ENCODE peak calls at places on chromosomes 13 and 19, in five cellular contexts. One of them, this sample, is unnamed.
A peak's percentile ranks its signal among the peaks of the same experiment; 100 is the strongest.

GRCh38 chr19:58406818-58407657 is 1.4 kb upstream of the ZNF584 start:
- DNase-seq in AG04449: no peak
- DNase-seq in AG09309: no peak
- DNase-seq in epithelial cell of esophagus: no peak
- DNase-seq in cardiac fibroblast: no peak
- DNase-seq in this sample: no peak

GRCh38 chr13:49256841-49257240 is 9.1 kb downstream of the CDADC1 start:
- DNase-seq in AG04449: peak; percentile 21
- DNase-seq in AG09309: no peak
- DNase-seq in epithelial cell of esophagus: no peak
- DNase-seq in cardiac fibroblast: peak; percentile 43
- DNase-seq in this sample: no peak

GRCh38 chr19:778910-779653 is 18.2 kb upstream of the PTBP1 start:
- DNase-seq in AG04449: peak; percentile 74
- DNase-seq in AG09309: peak; percentile 87
- DNase-seq in epithelial cell of esophagus: peak; percentile 99
- DNase-seq in cardiac fibroblast: peak; percentile 97
- DNase-seq in this sample: peak; percentile 95

GRCh38 chr13:48431431-48431830 is 18.5 kb upstream of the LPAR6 start:
- DNase-seq in AG04449: no peak
- DNase-seq in AG09309: no peak
- DNase-seq in epithelial cell of esophagus: no peak
- DNase-seq in cardiac fibroblast: no peak
- DNase-seq in this sample: peak; percentile 28

GRCh38 chr19:58182577-58182988 is 278 bp upstream of the ZNF274 start:
- DNase-seq in AG04449: no peak
- DNase-seq in AG09309: peak; percentile 59
- DNase-seq in epithelial cell of esophagus: no peak
- DNase-seq in cardiac fibroblast: no peak
- DNase-seq in this sample: no peak

GRCh38 chr13:83503424-83503823 is 378.9 kb downstream of the SLITRK1 start:
- DNase-seq in AG04449: peak; percentile 14
- DNase-seq in AG09309: no peak
- DNase-seq in epithelial cell of esophagus: peak; percentile 16
- DNase-seq in cardiac fibroblast: peak; percentile 12
- DNase-seq in this sample: peak; percentile 54

GRCh38 chr13:80618777-80619176 is 277.9 kb upstream of the SPRY2 start:
- DNase-seq in AG04449: no peak
- DNase-seq in AG09309: no peak
- DNase-seq in epithelial cell of esophagus: peak; percentile 8
- DNase-seq in cardiac fibroblast: peak; percentile 19
- DNase-seq in this sample: peak; percentile 7

GRCh38 chr13:102839462-102839861 is 6.4 kb upstream of the ERCC5 start:
- DNase-seq in AG04449: no peak
- DNase-seq in AG09309: peak; percentile 25
- DNase-seq in epithelial cell of esophagus: no peak
- DNase-seq in cardiac fibroblast: peak; percentile 75
- DNase-seq in this sample: no peak

GRCh38 chr19:49857834-49858590 is 7.1 kb downstream of the PTOV1 start:
- DNase-seq in AG04449: no peak
- DNase-seq in AG09309: no peak
- DNase-seq in epithelial cell of esophagus: no peak
- DNase-seq in cardiac fibroblast: no peak
- DNase-seq in this sample: no peak

GRCh38 chr13:34044660-34045080 is 226.7 kb downstream of the RFC3 start:
- DNase-seq in AG04449: peak; percentile 78
- DNase-seq in AG09309: peak; percentile 55
- DNase-seq in epithelial cell of esophagus: peak; percentile 89
- DNase-seq in cardiac fibroblast: peak; percentile 66
- DNase-seq in this sample: peak; percentile 81

GRCh38 chr13:50085063-50085462 is 69.8 kb downstream of the KCNRG start:
- DNase-seq in AG04449: no peak
- DNase-seq in AG09309: no peak
- DNase-seq in epithelial cell of esophagus: peak; percentile 49
- DNase-seq in cardiac fibroblast: peak; percentile 66
- DNase-seq in this sample: no peak

GRCh38 chr13:21033224-21033855 is 28.0 kb downstream of the LATS2 start:
- DNase-seq in AG04449: no peak
- DNase-seq in AG09309: no peak
- DNase-seq in epithelial cell of esophagus: no peak
- DNase-seq in cardiac fibroblast: peak; percentile 68
- DNase-seq in this sample: peak; percentile 63

GRCh38 chr13:21031594-21031993 is 29.8 kb downstream of the LATS2 start:
- DNase-seq in AG04449: no peak
- DNase-seq in AG09309: no peak
- DNase-seq in epithelial cell of esophagus: no peak
- DNase-seq in cardiac fibroblast: no peak
- DNase-seq in this sample: no peak

GRCh38 chr13:21032656-21033055 is 28.7 kb downstream of the LATS2 start:
- DNase-seq in AG04449: no peak
- DNase-seq in AG09309: no peak
- DNase-seq in epithelial cell of esophagus: no peak
- DNase-seq in cardiac fibroblast: no peak
- DNase-seq in this sample: no peak

GRCh38 chr13:21034602-21035190 is 26.7 kb downstream of the LATS2 start:
- DNase-seq in AG04449: no peak
- DNase-seq in AG09309: no peak
- DNase-seq in epithelial cell of esophagus: no peak
- DNase-seq in cardiac fibroblast: peak; percentile 72
- DNase-seq in this sample: no peak

DNA sequence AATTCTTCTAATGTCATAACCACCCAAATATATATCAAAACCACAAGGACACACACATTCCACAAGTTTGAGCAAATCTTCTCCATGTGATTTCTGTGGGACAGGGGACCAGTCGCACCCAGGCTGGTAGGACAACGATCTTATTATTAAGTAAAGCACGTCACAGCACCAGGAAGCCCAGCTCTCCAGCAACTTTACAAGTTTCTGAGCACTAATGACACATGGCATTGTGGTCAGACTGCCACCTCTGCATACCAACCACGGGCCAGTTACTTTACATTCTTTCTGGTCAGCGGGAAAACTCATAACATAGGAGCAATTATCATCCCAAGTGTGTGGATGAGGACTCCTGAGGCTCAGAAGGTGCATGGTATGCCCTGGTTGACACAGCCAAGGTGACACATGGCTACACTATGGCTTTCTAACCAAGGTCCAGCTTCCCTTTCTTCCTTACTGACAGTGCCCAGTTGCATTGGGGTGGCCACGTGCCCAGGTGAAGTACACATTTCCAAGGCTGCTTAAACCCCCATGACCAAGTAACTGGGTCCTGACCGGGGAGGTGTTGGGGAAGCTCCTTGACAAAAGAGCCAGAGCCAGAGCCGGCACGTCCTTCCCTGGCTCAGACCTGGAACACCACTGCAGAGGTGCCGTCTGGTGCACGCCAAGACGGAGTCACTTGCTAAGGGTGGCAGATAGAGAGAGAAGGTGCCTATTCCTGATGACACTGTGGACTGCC is 27.4 kb downstream of the LATS2 start:
- DNase-seq in AG04449: no peak
- DNase-seq in AG09309: no peak
- DNase-seq in epithelial cell of esophagus: peak; percentile 36
- DNase-seq in cardiac fibroblast: no peak
- DNase-seq in this sample: peak; percentile 47
- H3K4me3 ChIP-seq in AG04449: no peak overlapping the region
- H3K4me3 ChIP-seq in AG09309: no peak overlapping the region
- H3K4me3 ChIP-seq in epithelial cell of esophagus: no peak overlapping the region
- H3K4me3 ChIP-seq in cardiac fibroblast: no peak overlapping the region
- H3K4me3 ChIP-seq in this sample: no peak overlapping the region

GRCh38 chr19:38142176-38143035 is 81.6 kb downstream of the DPF1 start:
- DNase-seq in AG04449: no peak
- DNase-seq in AG09309: no peak
- DNase-seq in epithelial cell of esophagus: peak; percentile 72
- DNase-seq in cardiac fibroblast: peak; percentile 67
- DNase-seq in this sample: peak; percentile 18
- TF ChIP-seq CTCF in AG04449: peak; percentile 85
- TF ChIP-seq CTCF in AG09309: peak; percentile 74
- TF ChIP-seq CTCF in epithelial cell of esophagus: peak; percentile 89
- TF ChIP-seq CTCF in cardiac fibroblast: peak; percentile 89
- TF ChIP-seq CTCF in this sample: peak; percentile 71

DNA sequence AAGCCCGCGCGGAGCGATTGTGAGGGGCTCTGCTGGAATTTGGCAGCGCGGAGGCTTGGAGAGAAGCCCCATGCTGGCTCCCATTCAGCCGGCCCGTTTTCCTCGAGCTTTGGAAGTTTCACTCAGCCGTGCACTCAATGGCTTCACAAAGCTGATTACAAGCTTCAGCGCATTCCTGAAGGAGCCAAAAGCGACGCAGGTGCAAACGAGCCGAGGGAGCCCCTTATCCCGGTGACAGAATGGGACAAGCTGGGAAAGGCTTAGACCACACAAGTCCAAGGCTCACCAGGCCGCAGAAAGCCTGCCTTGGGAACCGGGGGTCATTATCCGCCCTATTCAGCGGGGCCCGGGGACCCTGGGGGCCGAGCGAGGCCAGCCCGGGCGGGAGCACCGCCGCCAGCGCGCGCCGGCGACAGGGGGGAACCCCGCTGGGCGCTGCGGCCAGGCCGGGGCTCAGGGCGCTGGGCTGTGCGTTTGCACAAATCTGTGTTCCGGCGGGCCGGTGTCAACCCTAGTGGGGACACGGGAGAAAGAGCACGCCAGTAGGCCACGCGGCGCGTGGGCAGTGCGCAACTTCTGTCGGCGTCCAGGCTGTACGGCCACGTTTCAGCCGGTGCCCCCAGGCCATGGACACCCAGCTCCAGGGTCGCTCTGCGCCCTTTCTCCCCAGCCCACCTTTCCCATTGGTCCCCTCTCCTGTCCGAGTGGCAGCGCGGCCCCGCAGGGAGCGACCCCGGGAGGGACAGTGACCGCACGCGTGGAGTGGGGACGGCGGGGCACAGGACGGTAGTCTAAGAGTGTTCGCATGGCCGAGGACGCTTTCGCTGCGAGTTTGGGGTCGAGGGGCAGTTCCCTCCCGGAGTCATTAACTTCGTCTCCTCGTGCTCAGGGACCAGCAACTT is 37.3 kb downstream of the SOX1 start:
- DNase-seq in AG04449: no peak
- DNase-seq in AG09309: no peak
- DNase-seq in epithelial cell of esophagus: no peak
- DNase-seq in cardiac fibroblast: no peak
- DNase-seq in this sample: no peak
- H3K4me3 ChIP-seq in AG04449: no peak overlapping the region
- H3K4me3 ChIP-seq in AG09309: no peak overlapping the region
- H3K4me3 ChIP-seq in epithelial cell of esophagus: no peak overlapping the region
- H3K4me3 ChIP-seq in cardiac fibroblast: no peak overlapping the region
- H3K4me3 ChIP-seq in this sample: no peak overlapping the region

GRCh38 chr19:13803038-13803437 is 7.8 kb downstream of the ZSWIM4 start:
- DNase-seq in AG04449: no peak
- DNase-seq in AG09309: no peak
- DNase-seq in epithelial cell of esophagus: peak; percentile 57
- DNase-seq in cardiac fibroblast: no peak
- DNase-seq in this sample: no peak

GRCh38 chr19:13808856-13809255 is 13.6 kb downstream of the ZSWIM4 start:
- DNase-seq in AG04449: no peak
- DNase-seq in AG09309: no peak
- DNase-seq in epithelial cell of esophagus: no peak
- DNase-seq in cardiac fibroblast: no peak
- DNase-seq in this sample: no peak

GRCh38 chr19:13807421-13808021 is 12.3 kb downstream of the ZSWIM4 start:
- DNase-seq in AG04449: no peak
- DNase-seq in AG09309: no peak
- DNase-seq in epithelial cell of esophagus: no peak
- DNase-seq in cardiac fibroblast: no peak
- DNase-seq in this sample: no peak

GRCh38 chr19:13806728-13807127 is 11.5 kb downstream of the ZSWIM4 start:
- DNase-seq in AG04449: no peak
- DNase-seq in AG09309: no peak
- DNase-seq in epithelial cell of esophagus: no peak
- DNase-seq in cardiac fibroblast: no peak
- DNase-seq in this sample: no peak

DNA sequence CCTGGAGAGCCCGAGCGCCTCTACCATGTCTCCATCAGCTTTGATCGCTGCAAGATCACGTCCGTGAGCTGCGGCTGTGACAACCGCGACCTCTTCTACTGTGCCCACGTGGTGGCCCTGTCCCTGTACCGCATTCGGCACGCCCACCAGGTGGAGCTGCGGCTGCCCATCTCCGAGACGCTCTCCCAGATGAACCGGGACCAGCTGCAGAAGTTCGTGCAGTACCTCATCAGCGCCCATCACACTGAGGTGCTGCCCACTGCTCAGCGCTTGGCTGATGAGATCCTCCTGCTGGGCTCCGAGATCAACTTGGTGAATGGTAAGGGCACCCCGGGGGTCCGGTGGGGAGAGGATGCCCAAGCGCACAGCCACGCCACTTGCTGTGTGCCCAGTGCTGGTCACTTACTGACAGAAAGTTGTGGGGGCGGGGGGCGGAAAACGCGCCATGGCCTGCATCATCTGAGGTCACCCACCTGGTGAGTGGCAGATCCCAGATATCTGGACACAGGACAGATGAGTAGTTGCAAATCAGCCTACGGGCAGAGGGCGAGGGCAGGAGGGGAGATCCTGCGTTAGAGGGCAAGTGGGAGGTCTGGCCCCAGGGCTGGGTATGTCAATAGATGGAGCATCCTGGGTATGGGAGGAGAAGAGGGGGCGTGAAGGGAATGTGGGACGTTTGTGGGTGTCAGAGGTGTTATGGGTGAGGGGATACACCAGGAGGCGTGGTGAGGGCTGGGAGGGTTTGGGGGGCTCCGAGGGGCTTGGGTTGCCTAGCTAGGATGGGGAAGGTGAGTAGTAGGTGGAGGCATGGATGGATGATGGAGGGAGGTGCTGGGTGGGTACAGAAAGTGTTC is 9.8 kb downstream of the ZSWIM4 start:
- DNase-seq in AG04449: no peak
- DNase-seq in AG09309: no peak
- DNase-seq in epithelial cell of esophagus: no peak
- DNase-seq in cardiac fibroblast: no peak
- DNase-seq in this sample: no peak
- TF ChIP-seq CTCF in AG04449: peak; percentile 18
- TF ChIP-seq CTCF in AG09309: no peak
- TF ChIP-seq CTCF in epithelial cell of esophagus: no peak
- TF ChIP-seq CTCF in cardiac fibroblast: peak; percentile 17
- TF ChIP-seq CTCF in this sample: no peak

GRCh38 chr13:113874177-113874576 is 10.3 kb upstream of the GAS6 start:
- DNase-seq in AG04449: no peak
- DNase-seq in AG09309: no peak
- DNase-seq in epithelial cell of esophagus: no peak
- DNase-seq in cardiac fibroblast: no peak
- DNase-seq in this sample: no peak
- H3K4me3 ChIP-seq in AG04449: no peak overlapping the region
- H3K4me3 ChIP-seq in AG09309: no peak overlapping the region
- H3K4me3 ChIP-seq in epithelial cell of esophagus: no peak overlapping the region
- H3K4me3 ChIP-seq in cardiac fibroblast: no peak overlapping the region
- H3K4me3 ChIP-seq in this sample: no peak overlapping the region

GRCh38 chr19:40747536-40747935 is 2.7 kb downstream of the ACTMAP start:
- DNase-seq in AG04449: no peak
- DNase-seq in AG09309: no peak
- DNase-seq in epithelial cell of esophagus: no peak
- DNase-seq in cardiac fibroblast: no peak
- DNase-seq in this sample: no peak

GRCh38 chr19:40742477-40742876 is 7.8 kb downstream of the ACTMAP start:
- DNase-seq in AG04449: no peak
- DNase-seq in AG09309: no peak
- DNase-seq in epithelial cell of esophagus: no peak
- DNase-seq in cardiac fibroblast: no peak
- DNase-seq in this sample: no peak

GRCh38 chr19:40743926-40744325 is 6.4 kb downstream of the ACTMAP start:
- DNase-seq in AG04449: no peak
- DNase-seq in AG09309: no peak
- DNase-seq in epithelial cell of esophagus: no peak
- DNase-seq in cardiac fibroblast: no peak
- DNase-seq in this sample: no peak

GRCh38 chr19:40745402-40745780 is 4.9 kb downstream of the ACTMAP start:
- DNase-seq in AG04449: peak; percentile 3
- DNase-seq in AG09309: no peak
- DNase-seq in epithelial cell of esophagus: no peak
- DNase-seq in cardiac fibroblast: peak; percentile 78
- DNase-seq in this sample: peak; percentile 64

GRCh38 chr19:40744554-40745401 is 5.5 kb downstream of the ACTMAP start:
- DNase-seq in AG04449: no peak
- DNase-seq in AG09309: no peak
- DNase-seq in epithelial cell of esophagus: no peak
- DNase-seq in cardiac fibroblast: no peak
- DNase-seq in this sample: no peak
- TF ChIP-seq CTCF in AG04449: no peak
- TF ChIP-seq CTCF in AG09309: no peak
- TF ChIP-seq CTCF in epithelial cell of esophagus: no peak
- TF ChIP-seq CTCF in cardiac fibroblast: no peak
- TF ChIP-seq CTCF in this sample: no peak